ENCODE peak calls at places on chromosomes 16 and 17, in nine cellular contexts. I, E, D, M, F, O, N, P and R are unnamed samples.

GRCh38 chr16:900211-900610 is 70.6 kb downstream of the LMF1 start:
- DNase-seq in O (no peak), I (no peak), F (no peak), M (no peak), D (no peak), P (no peak), E (no peak), N (no peak), R (no peak)

GRCh38 chr16:5509794-5510193 is 412.2 kb upstream of the EEF2KMT start:
- DNase-seq in O (no peak), N (no peak), E (peak), P (no peak), I (no peak), D (no peak), F (no peak), M (no peak), R (no peak)

GRCh38 chr16:70784692-70785317 is 16.2 kb downstream of the VAC14 start:
- DNase-seq in N (no peak), P (no peak), O (no peak), M (no peak), I (no peak), D (no peak), F (no peak), E (no peak), R (no peak)

GRCh38 chr16:5490499-5490898 is 392.9 kb upstream of the EEF2KMT start:
- DNase-seq in F (no peak), N (no peak), E (no peak), M (no peak), D (peak), P (no peak), O (no peak), I (peak), R (no peak)

GRCh38 chr17:1511290-1511689 is 5.1 kb downstream of the INPP5K start:
- DNase-seq in F (no peak), O (no peak), M (no peak), N (no peak), P (no peak), I (no peak), E (no peak), D (no peak), R (no peak)

GRCh38 chr16:70661534-70661917 is 15.2 kb downstream of the IL34 start:
- DNase-seq in M (no peak), N (no peak), O (no peak), P (no peak), F (no peak), E (no peak), D (no peak), I (no peak), R (no peak)

GRCh38 chr16:88886915-88887521 is 20.6 kb upstream of the PABPN1L start:
- DNase-seq in O (no peak), I (no peak), F (no peak), N (peak), M (no peak), D (no peak), E (peak), P (peak), R (no peak)

GRCh38 chr16:48499822-48500440 is 110.0 kb downstream of the N4BP1 start:
- DNase-seq in D (no peak), F (no peak), O (no peak), N (peak), E (no peak), P (no peak), I (no peak), M (no peak), R (no peak)

GRCh38 chr16:57689772-57690558 is 4.6 kb upstream of the DRC7 start:
- DNase-seq in E (no peak), P (no peak), D (peak), I (no peak), O (peak), N (no peak), F (peak), M (no peak), R (no peak)

GRCh38 chr16:67606632-67607031 is 38.3 kb upstream of the CARMIL2 start:
- DNase-seq in D (no peak), M (no peak), O (no peak), I (no peak), E (no peak), F (no peak), N (no peak), P (no peak), R (no peak)

GRCh38 chr17:31580331-31581021 is 189.0 kb downstream of the RAB11FIP4 start:
- DNase-seq in E (peak), O (no peak), N (no peak), M (no peak), I (no peak), P (no peak), D (peak), F (no peak), R (no peak)

GRCh38 chr17:20010099-20010863 is 1.1 kb downstream of the SPECC1 start:
- DNase-seq in N (peak), P (peak), D (no peak), E (no peak), I (no peak), M (no peak), F (peak), O (no peak), R (peak)

GRCh38 chr16:22948603-22949368 is 134.8 kb downstream of the HS3ST2 start:
- DNase-seq in O (no peak), P (peak), F (peak), M (no peak), E (peak), N (peak), D (peak), I (no peak), R (no peak)

GRCh38 chr17:68297168-68297567 is 5.9 kb downstream of the ARSG start:
- DNase-seq in D (no peak), E (no peak), F (no peak), N (no peak), I (no peak), P (no peak), O (no peak), M (no peak), R (no peak)

GRCh38 chr16:89200124-89200849 is at the start of gene SLC22A31:
- DNase-seq in M (no peak), E (peak), N (no peak), F (no peak), P (no peak), O (no peak), D (no peak), I (no peak), R (no peak)

GRCh38 chr16:75252049-75252864 is 833 bp upstream of the BCAR1 start:
- DNase-seq in N (no peak), E (no peak), F (no peak), O (no peak), I (no peak), D (no peak), P (no peak), M (no peak), R (no peak)

GRCh38 chr17:2050871-2051387 is 4.0 kb upstream of the HIC1 start:
- DNase-seq in F (peak), P (no peak), I (no peak), N (no peak), M (no peak), D (no peak), E (no peak), O (no peak), R (peak)

GRCh38 chr16:77336637-77337036 is 98.2 kb downstream of the ADAMTS18 start:
- DNase-seq in E (no peak), I (no peak), D (no peak), N (no peak), P (no peak), O (no peak), M (no peak), F (no peak), R (no peak)

GRCh38 chr16:396605-397004 is 394 bp upstream of the NME4 start:
- DNase-seq in E (no peak), D (no peak), N (no peak), M (no peak), O (no peak), P (no peak), I (no peak), F (no peak), R (peak)

GRCh38 chr17:7228920-7229319 is 5.4 kb downstream of the DVL2 start:
- DNase-seq in P (no peak), O (no peak), N (no peak), F (no peak), I (no peak), M (no peak), E (no peak), D (no peak), R (no peak)

GRCh38 chr17:21301593-21302550 is 17.4 kb downstream of the MAP2K3 start:
- DNase-seq in P (no peak), M (no peak), O (no peak), F (no peak), I (no peak), E (no peak), N (no peak), D (peak), R (no peak)

GRCh38 chr17:30793282-30793977 is 31.1 kb downstream of the CRLF3 start:
- DNase-seq in M (no peak), P (no peak), D (no peak), N (no peak), E (no peak), O (no peak), F (no peak), I (no peak), R (no peak)

GRCh38 chr17:74351552-74352210 is 10.0 kb downstream of the BTBD17 start:
- DNase-seq in M (no peak), N (no peak), P (no peak), F (no peak), D (no peak), I (no peak), O (no peak), E (no peak), R (no peak)

GRCh38 chr17:57186231-57187019 is 69.9 kb upstream of the MSI2 start:
- DNase-seq in M (no peak), N (no peak), E (no peak), P (no peak), F (no peak), I (peak), O (no peak), D (no peak), R (no peak)